ENCODE peak calls at places on chromosomes 2 and 18, in five cellular contexts. O, G, X, P and J are unnamed samples.

GRCh38 chr2:53670351-53670750 is 97.3 kb upstream of the CHAC2 start:
- DNase-seq in X (no peak), P (no peak), O (no peak), G (no peak), J (no peak)

GRCh38 chr2:168934826-168935225 is 33.7 kb downstream of the G6PC2 start:
- DNase-seq in P (no peak), G (no peak), X (no peak), O (no peak), J (no peak)

GRCh38 chr2:112156152-112156986 is 18.2 kb downstream of the FBLN7 start:
- DNase-seq in G (peak; percentile 62), X (no peak), P (peak; percentile 63), O (no peak), J (peak; percentile 45)

GRCh38 chr18:13797157-13797611 is 26.8 kb upstream of the MC5R start:
- DNase-seq in G (no peak), O (no peak), P (no peak), X (no peak), J (peak; percentile 53)

GRCh38 chr2:241036964-241037421 is 38.6 kb downstream of the SNED1 start:
- DNase-seq in X (no peak), O (no peak), G (no peak), P (peak; percentile 38), J (no peak)

GRCh38 chr18:74950479-74950878 is 258.5 kb downstream of the PTGR3 start:
- DNase-seq in X (no peak), O (no peak), P (no peak), G (no peak), J (no peak)

GRCh38 chr2:180872256-180872655 is 108.1 kb upstream of the UBE2E3 start:
- DNase-seq in G (peak; percentile 35), P (no peak), O (no peak), X (no peak), J (no peak)

GRCh38 chr2:134470561-134471168 is 216.8 kb downstream of the MGAT5 start:
- DNase-seq in O (no peak), G (no peak), X (no peak), P (no peak), J (no peak)

GRCh38 chr2:170736628-170737027 is 21.5 kb downstream of the SP5 start:
- DNase-seq in G (no peak), P (no peak), O (no peak), X (no peak), J (no peak)
- TF ChIP-seq CTCF in G (no peak), P (no peak), O (no peak), X (no peak), J (no peak)

GRCh38 chr2:205563646-205564045 is 118.7 kb upstream of the NRP2 start:
- DNase-seq in G (no peak), X (no peak), O (no peak), P (peak; percentile 57), J (no peak)
- TF ChIP-seq CTCF in G (no peak), X (peak; percentile 47), O (peak; percentile 44), P (no peak), J (peak; percentile 42)

GRCh38 chr2:175595139-175595538 is 406.9 kb downstream of the LNPK start:
- DNase-seq in O (no peak), X (no peak), P (no peak), G (no peak), J (no peak)
- TF ChIP-seq CTCF in O (no peak), X (no peak), P (no peak), G (no peak), J (no peak)

GRCh38 chr2:225282858-225283693 is 116.4 kb upstream of the NYAP2 start:
- DNase-seq in X (peak; percentile 25), O (no peak), G (peak; percentile 34), P (peak; percentile 28), J (peak; percentile 7)
- TF ChIP-seq CTCF in X (peak; percentile 77), O (peak; percentile 47), G (peak; percentile 92), P (peak; percentile 72), J (peak; percentile 87)

DNA sequence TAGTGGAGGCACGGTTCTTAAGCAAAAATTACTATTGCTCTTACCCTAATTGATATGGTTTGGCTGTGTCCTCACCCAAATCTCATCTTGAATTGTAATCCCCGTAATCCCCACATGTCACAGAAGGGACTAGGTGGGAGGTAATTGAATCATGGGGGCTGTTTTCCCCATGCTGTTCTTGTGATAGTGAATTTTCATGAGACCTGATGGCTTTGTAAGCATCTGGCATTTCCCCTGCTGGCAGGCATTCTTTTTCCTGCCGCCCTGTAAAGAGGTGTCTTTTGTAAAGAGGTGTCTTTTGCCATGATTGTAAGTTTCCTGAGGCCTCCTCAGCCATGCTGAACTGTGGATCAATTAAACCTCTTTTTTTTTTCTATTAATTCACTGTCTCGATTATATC is 1691.8 kb upstream of the SLC39A10 start:
- DNase-seq in P (no peak), X (no peak), O (no peak), G (no peak), J (no peak)
- TF ChIP-seq CTCF in P (no peak), X (no peak), O (no peak), G (no peak), J (no peak)

GRCh38 chr2:24075259-24075658 is 867 bp downstream of the SF3B6 start:
- DNase-seq in G (no peak), O (no peak), P (no peak), X (no peak), J (no peak)

GRCh38 chr2:24076849-24077534 is 866 bp upstream of the SF3B6 start:
- DNase-seq in G (no peak), P (peak; percentile 43), X (no peak), O (no peak), J (no peak)

GRCh38 chr2:24077535-24077877 is 1.4 kb upstream of the SF3B6 start:
- DNase-seq in X (no peak), O (no peak), P (peak; percentile 12), G (no peak), J (no peak)

GRCh38 chr2:24077879-24078278 is 1.8 kb upstream of the SF3B6 start:
- DNase-seq in P (no peak), O (no peak), G (no peak), X (no peak), J (no peak)

DNA sequence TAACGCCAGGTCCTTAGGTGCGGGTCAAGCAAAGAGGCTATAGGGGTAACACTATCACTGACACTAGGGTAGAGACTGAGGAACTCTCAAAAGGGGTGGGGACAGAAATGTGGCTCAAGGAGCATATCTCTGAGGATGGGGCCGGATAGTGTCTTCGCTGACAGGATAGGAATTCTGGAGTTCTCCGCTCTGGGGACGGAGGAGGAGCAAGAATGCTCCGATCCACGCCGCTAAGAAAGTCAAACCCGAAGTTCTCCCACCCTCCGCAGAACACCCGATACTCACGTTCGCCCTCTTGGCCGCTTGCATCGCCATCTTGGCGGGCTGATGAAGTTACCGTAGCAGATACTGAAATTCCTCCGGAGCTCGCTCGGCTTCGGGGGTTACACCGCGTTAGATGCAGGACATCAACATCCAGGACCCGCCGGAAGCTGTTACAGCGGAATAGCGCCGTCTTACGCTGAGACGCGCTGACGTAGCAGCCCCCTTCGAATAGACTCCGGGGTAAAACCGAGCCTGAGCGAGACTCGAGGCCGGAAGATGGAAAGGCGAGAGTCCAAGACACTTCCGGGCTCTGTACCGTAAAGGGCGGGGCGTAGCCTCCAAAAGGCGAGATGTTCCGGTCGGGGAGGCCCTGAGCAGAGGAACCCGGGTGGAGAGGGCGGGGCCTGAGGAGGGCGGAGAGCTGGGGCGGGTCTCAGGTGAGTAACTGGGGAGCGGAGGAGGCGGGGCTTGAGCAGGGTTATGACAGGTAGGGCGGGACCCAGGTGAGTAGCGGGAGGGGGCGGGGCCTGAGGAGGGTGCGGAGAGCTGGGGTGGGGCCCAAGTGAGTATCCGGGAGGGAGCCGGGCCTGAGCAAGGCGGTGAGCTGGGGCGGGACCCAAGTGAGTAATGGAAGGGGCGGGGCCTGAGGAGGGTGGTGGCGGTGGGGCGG is at the start of gene SF3B6:
- DNase-seq in O (peak; percentile 97), X (peak; percentile 95), G (peak; percentile 97), P (peak; percentile 100), J (peak; percentile 94)
- TF ChIP-seq CTCF in O (peak; percentile 7), X (no peak), G (no peak), P (no peak), J (no peak)

GRCh38 chr2:24491626-24492282 is 700 bp downstream of the NCOA1 start:
- DNase-seq in G (no peak), O (peak; percentile 61), X (peak; percentile 77), P (peak; percentile 65), J (no peak)
- TF ChIP-seq CTCF in G (no peak), O (no peak), X (no peak), P (no peak), J (no peak)

DNA sequence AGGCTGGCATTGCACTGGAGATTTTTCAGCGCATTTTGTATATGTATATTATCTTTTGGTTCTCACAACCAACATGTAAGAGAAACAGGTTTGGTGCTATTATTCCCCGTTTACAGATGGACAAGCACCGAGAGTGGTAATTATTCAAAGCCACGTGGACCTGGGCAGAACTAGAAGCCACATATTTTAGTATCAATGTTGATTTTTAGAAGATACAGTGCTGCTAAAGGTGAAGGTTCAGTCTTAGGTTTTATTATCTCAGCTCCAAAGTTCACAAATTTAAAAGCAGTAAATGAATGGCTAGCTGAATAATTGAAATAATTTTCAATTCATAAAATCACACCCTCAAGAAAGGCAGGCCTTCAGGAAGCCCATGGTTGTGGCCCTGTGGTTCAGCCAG is 400.6 kb upstream of the ID2 start:
- DNase-seq in X (no peak), P (no peak), O (no peak), G (no peak), J (no peak)
- TF ChIP-seq CTCF in X (no peak), P (no peak), O (no peak), G (no peak), J (no peak)

DNA sequence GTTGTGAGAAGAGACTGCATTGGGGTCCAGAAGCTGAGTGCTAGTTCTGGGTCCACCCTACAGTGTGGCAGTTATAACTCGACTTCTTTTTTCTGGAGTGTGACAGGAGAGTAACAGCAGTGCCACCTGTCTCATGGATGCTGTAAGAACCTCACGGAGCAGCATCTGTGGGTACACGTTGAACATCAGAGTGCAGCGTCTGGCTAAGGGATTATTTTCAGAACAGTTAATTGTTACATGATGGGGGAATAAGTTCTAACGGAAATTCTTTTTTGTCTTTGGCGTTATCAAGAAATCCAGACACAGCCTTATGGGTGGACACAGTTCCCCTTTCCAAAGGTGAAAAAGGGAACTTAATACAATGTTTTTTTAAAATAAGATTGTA is 28.3 kb upstream of the TOGARAM2 start:
- DNase-seq in P (no peak), G (no peak), O (no peak), X (no peak), J (no peak)
- TF ChIP-seq CTCF in P (no peak), G (peak; percentile 3), O (peak; percentile 22), X (peak; percentile 24), J (no peak)

GRCh38 chr2:197615033-197615652 is 60.2 kb downstream of the RFTN2 start:
- DNase-seq in X (no peak), O (no peak), P (no peak), G (no peak), J (no peak)
- TF ChIP-seq CTCF in X (peak; percentile 35), O (no peak), P (no peak), G (no peak), J (no peak)